ENCODE peak calls at places on chromosome 18, in ten cellular contexts. One of them, this sample, is unnamed.

GRCh38 chr18:36311026-36311570 is 13.6 kb downstream of the FHOD3 start:
- DNase-seq in HFFc6: no peak
- DNase-seq in T-helper 1 cell: no peak
- DNase-seq in A172: peak
- DNase-seq in LoVo: no peak
- DNase-seq in H7: no peak
- DNase-seq in RPMI8226: no peak
- DNase-seq in M059J: no peak
- DNase-seq in NCI-H1694: no peak
- DNase-seq in stomach: no peak
- DNase-seq in this sample: no peak

GRCh38 chr18:79309572-79310278 is 86.0 kb upstream of the NFATC1 start:
- DNase-seq in HFFc6: no peak
- DNase-seq in T-helper 1 cell: no peak
- DNase-seq in A172: no peak
- DNase-seq in LoVo: no peak
- DNase-seq in H7: no peak
- DNase-seq in RPMI8226: no peak
- DNase-seq in M059J: no peak
- DNase-seq in NCI-H1694: no peak
- DNase-seq in stomach: no peak
- DNase-seq in this sample: no peak

GRCh38 chr18:14961991-14962390 is 214.0 kb downstream of the ANKRD30B start:
- DNase-seq in HFFc6: no peak
- DNase-seq in T-helper 1 cell: no peak
- DNase-seq in A172: no peak
- DNase-seq in LoVo: no peak
- DNase-seq in H7: no peak
- DNase-seq in RPMI8226: no peak
- DNase-seq in M059J: peak
- DNase-seq in NCI-H1694: no peak
- DNase-seq in stomach: no peak
- DNase-seq in this sample: no peak

GRCh38 chr18:75041586-75041985 is 167.4 kb downstream of the PTGR3 start:
- DNase-seq in HFFc6: peak
- DNase-seq in T-helper 1 cell: no peak
- DNase-seq in A172: peak
- DNase-seq in LoVo: peak
- DNase-seq in H7: peak
- DNase-seq in RPMI8226: no peak
- DNase-seq in M059J: peak
- DNase-seq in NCI-H1694: no peak
- DNase-seq in stomach: no peak
- DNase-seq in this sample: no peak

GRCh38 chr18:3293196-3293951 is 31.4 kb downstream of the MYL12B start:
- DNase-seq in HFFc6: no peak
- DNase-seq in T-helper 1 cell: no peak
- DNase-seq in A172: no peak
- DNase-seq in LoVo: no peak
- DNase-seq in H7: no peak
- DNase-seq in RPMI8226: no peak
- DNase-seq in M059J: no peak
- DNase-seq in NCI-H1694: no peak
- DNase-seq in stomach: no peak
- DNase-seq in this sample: no peak

GRCh38 chr18:34890486-34891085 is 150.6 kb upstream of the MAPRE2 start:
- DNase-seq in HFFc6: no peak
- DNase-seq in T-helper 1 cell: no peak
- DNase-seq in A172: no peak
- DNase-seq in LoVo: no peak
- DNase-seq in H7: no peak
- DNase-seq in RPMI8226: no peak
- DNase-seq in M059J: no peak
- DNase-seq in NCI-H1694: no peak
- DNase-seq in stomach: no peak
- DNase-seq in this sample: no peak

GRCh38 chr18:80126797-80127196 is 17.7 kb downstream of the ADNP2 start:
- DNase-seq in HFFc6: no peak
- DNase-seq in T-helper 1 cell: no peak
- DNase-seq in A172: no peak
- DNase-seq in LoVo: no peak
- DNase-seq in H7: no peak
- DNase-seq in RPMI8226: no peak
- DNase-seq in M059J: no peak
- DNase-seq in NCI-H1694: no peak
- DNase-seq in stomach: no peak
- DNase-seq in this sample: no peak

GRCh38 chr18:50356036-50356945 is 18.6 kb upstream of the SKA1 start:
- DNase-seq in HFFc6: peak
- DNase-seq in T-helper 1 cell: no peak
- DNase-seq in A172: no peak
- DNase-seq in LoVo: no peak
- DNase-seq in H7: no peak
- DNase-seq in RPMI8226: peak
- DNase-seq in M059J: peak
- DNase-seq in NCI-H1694: no peak
- DNase-seq in stomach: no peak
- DNase-seq in this sample: peak

GRCh38 chr18:46627136-46627535 is 29.9 kb downstream of the LOXHD1 start:
- DNase-seq in HFFc6: no peak
- DNase-seq in T-helper 1 cell: no peak
- DNase-seq in A172: no peak
- DNase-seq in LoVo: no peak
- DNase-seq in H7: no peak
- DNase-seq in RPMI8226: no peak
- DNase-seq in M059J: peak
- DNase-seq in NCI-H1694: no peak
- DNase-seq in stomach: no peak
- DNase-seq in this sample: no peak

GRCh38 chr18:80196528-80197320 is 50.6 kb downstream of the PARD6G start:
- DNase-seq in HFFc6: peak
- DNase-seq in T-helper 1 cell: no peak
- DNase-seq in A172: no peak
- DNase-seq in LoVo: no peak
- DNase-seq in H7: peak
- DNase-seq in RPMI8226: no peak
- DNase-seq in M059J: peak
- DNase-seq in NCI-H1694: no peak
- DNase-seq in stomach: no peak
- DNase-seq in this sample: no peak

GRCh38 chr18:37537868-37538525 is 27.6 kb downstream of the CELF4 start:
- DNase-seq in HFFc6: peak
- DNase-seq in T-helper 1 cell: no peak
- DNase-seq in A172: peak
- DNase-seq in LoVo: peak
- DNase-seq in H7: peak
- DNase-seq in RPMI8226: peak
- DNase-seq in M059J: peak
- DNase-seq in NCI-H1694: no peak
- DNase-seq in stomach: peak
- DNase-seq in this sample: peak

GRCh38 chr18:12308386-12309100 is 502 bp downstream of the TUBB6 start:
- DNase-seq in HFFc6: peak
- DNase-seq in T-helper 1 cell: no peak
- DNase-seq in A172: peak
- DNase-seq in LoVo: peak
- DNase-seq in H7: peak
- DNase-seq in RPMI8226: peak
- DNase-seq in M059J: peak
- DNase-seq in NCI-H1694: peak
- DNase-seq in stomach: peak
- DNase-seq in this sample: peak

GRCh38 chr18:8254664-8255063 is 354.6 kb upstream of the RAB12 start:
- DNase-seq in HFFc6: no peak
- DNase-seq in T-helper 1 cell: no peak
- DNase-seq in A172: no peak
- DNase-seq in LoVo: no peak
- DNase-seq in H7: no peak
- DNase-seq in RPMI8226: no peak
- DNase-seq in M059J: no peak
- DNase-seq in NCI-H1694: no peak
- DNase-seq in stomach: no peak
- DNase-seq in this sample: no peak

GRCh38 chr18:59663096-59663495 is 34.1 kb downstream of the CCBE1 start:
- DNase-seq in HFFc6: no peak
- DNase-seq in T-helper 1 cell: no peak
- DNase-seq in A172: no peak
- DNase-seq in LoVo: no peak
- DNase-seq in H7: no peak
- DNase-seq in RPMI8226: no peak
- DNase-seq in M059J: no peak
- DNase-seq in NCI-H1694: no peak
- DNase-seq in stomach: no peak
- DNase-seq in this sample: no peak

GRCh38 chr18:48003426-48004349 is 73.2 kb upstream of the SMAD2 start:
- DNase-seq in HFFc6: peak
- DNase-seq in T-helper 1 cell: no peak
- DNase-seq in A172: peak
- DNase-seq in LoVo: peak
- DNase-seq in H7: no peak
- DNase-seq in RPMI8226: peak
- DNase-seq in M059J: peak
- DNase-seq in NCI-H1694: no peak
- DNase-seq in stomach: peak
- DNase-seq in this sample: peak

GRCh38 chr18:75226301-75226955 is 15.8 kb downstream of the TSHZ1 start:
- DNase-seq in HFFc6: no peak
- DNase-seq in T-helper 1 cell: no peak
- DNase-seq in A172: no peak
- DNase-seq in LoVo: no peak
- DNase-seq in H7: no peak
- DNase-seq in RPMI8226: no peak
- DNase-seq in M059J: no peak
- DNase-seq in NCI-H1694: no peak
- DNase-seq in stomach: no peak
- DNase-seq in this sample: no peak

GRCh38 chr18:21053127-21053526 is 58.5 kb downstream of the ROCK1 start:
- DNase-seq in HFFc6: peak
- DNase-seq in T-helper 1 cell: no peak
- DNase-seq in A172: peak
- DNase-seq in LoVo: no peak
- DNase-seq in H7: no peak
- DNase-seq in RPMI8226: no peak
- DNase-seq in M059J: peak
- DNase-seq in NCI-H1694: no peak
- DNase-seq in stomach: no peak
- DNase-seq in this sample: no peak

GRCh38 chr18:74589021-74589420 is 8.6 kb upstream of the ZNF407 start:
- DNase-seq in HFFc6: no peak
- DNase-seq in T-helper 1 cell: no peak
- DNase-seq in A172: no peak
- DNase-seq in LoVo: no peak
- DNase-seq in H7: no peak
- DNase-seq in RPMI8226: peak
- DNase-seq in M059J: no peak
- DNase-seq in NCI-H1694: no peak
- DNase-seq in stomach: no peak
- DNase-seq in this sample: no peak